ENCODE peak calls at places on chromosomes 3 and 15, in five cellular contexts. A is neuronal stem cell, W is mesendoderm, E is H9, N is H1. M is an unnamed sample.
A peak's percentile ranks its signal among the peaks of the same experiment; 100 is the strongest.

GRCh38 chr3:177378168-177378567 is 180.9 kb upstream of the TBL1XR1 start:
- DNase-seq in A (no peak), W (no peak), E (no peak), N (no peak), M (no peak)

GRCh38 chr15:45796433-45796832 is 161.6 kb downstream of the SQOR start:
- DNase-seq in A (no peak), W (no peak), E (no peak), N (no peak), M (no peak)

GRCh38 chr15:31079519-31079918 is 22.0 kb downstream of the TRPM1 start:
- DNase-seq in A (no peak), W (peak; percentile 98), E (peak; percentile 85), N (peak; percentile 73), M (peak; percentile 87)

GRCh38 chr15:66901336-66902100 is 163.9 kb upstream of the SMAD3 start:
- DNase-seq in A (no peak), W (peak; percentile 33), E (no peak), N (no peak), M (peak; percentile 68)

GRCh38 chr3:73432021-73432722 is 192.6 kb downstream of the PDZRN3 start:
- DNase-seq in A (peak; percentile 38), W (peak; percentile 69), E (no peak), N (no peak), M (peak; percentile 54)

GRCh38 chr3:184717608-184717995 is 5.7 kb upstream of the MAGEF1 start:
- DNase-seq in A (no peak), W (no peak), E (no peak), N (no peak), M (no peak)

GRCh38 chr3:29759443-29760033 is 478.7 kb downstream of the RBMS3 start:
- DNase-seq in A (peak; percentile 62), W (no peak), E (no peak), N (no peak), M (peak; percentile 21)

GRCh38 chr15:55741592-55742497 is 1.1 kb downstream of the PRTG start:
- DNase-seq in A (no peak), W (peak; percentile 67), E (peak; percentile 60), N (no peak), M (no peak)

GRCh38 chr15:92805080-92805708 is 94.9 kb upstream of the CHD2 start:
- DNase-seq in A (no peak), W (no peak), E (no peak), N (no peak), M (no peak)

GRCh38 chr15:76252249-76252648 is 59.0 kb downstream of the ETFA start:
- DNase-seq in A (no peak), W (peak; percentile 53), E (no peak), N (no peak), M (no peak)

GRCh38 chr3:25452185-25452584 is 24.1 kb downstream of the RARB start:
- DNase-seq in A (no peak), W (no peak), E (no peak), N (no peak), M (no peak)

GRCh38 chr15:83092309-83092976 is 15.0 kb upstream of the TM6SF1 start:
- DNase-seq in A (no peak), W (no peak), E (no peak), N (no peak), M (peak; percentile 77)

GRCh38 chr3:3305087-3305486 is 125.6 kb upstream of the CRBN start:
- DNase-seq in A (no peak), W (no peak), E (no peak), N (no peak), M (no peak)

GRCh38 chr3:25547103-25547502 is 117.6 kb downstream of the TOP2B start:
- DNase-seq in A (no peak), W (no peak), E (no peak), N (no peak), M (no peak)

GRCh38 chr3:43217633-43218032 is 68.7 kb upstream of the SNRK start:
- DNase-seq in A (no peak), W (no peak), E (no peak), N (no peak), M (peak; percentile 52)

GRCh38 chr3:155441026-155441425 is 147.5 kb upstream of the STRIT1 start:
- DNase-seq in A (no peak), W (no peak), E (no peak), N (no peak), M (no peak)

GRCh38 chr3:34886443-34886842 is 752.9 kb upstream of the ARPP21 start:
- DNase-seq in A (no peak), W (no peak), E (no peak), N (no peak), M (no peak)

GRCh38 chr3:20574746-20575145 is 388.7 kb upstream of the SGO1 start:
- DNase-seq in A (no peak), W (no peak), E (no peak), N (no peak), M (peak; percentile 81)

GRCh38 chr3:71658131-71658530 is 67.1 kb downstream of the EIF4E3 start:
- DNase-seq in A (no peak), W (no peak), E (no peak), N (no peak), M (peak; percentile 26)

GRCh38 chr15:60555291-60555690 is 76.3 kb upstream of the ICE2 start:
- DNase-seq in A (no peak), W (no peak), E (no peak), N (no peak), M (no peak)

GRCh38 chr3:171393032-171393744 is 67.0 kb downstream of the TNIK start:
- DNase-seq in A (no peak), W (peak; percentile 83), E (peak; percentile 34), N (peak; percentile 19), M (peak; percentile 58)

GRCh38 chr15:62469478-62469873 is 304.4 kb upstream of the C2CD4B start:
- DNase-seq in A (no peak), W (no peak), E (no peak), N (no peak), M (peak; percentile 47)
- H2BK120ac ChIP-seq in A (no peak overlapping the region), W (no peak overlapping the region), E (no peak overlapping the region), N (no peak overlapping the region), M (peak overlapping the region; percentile 92)

DNA sequence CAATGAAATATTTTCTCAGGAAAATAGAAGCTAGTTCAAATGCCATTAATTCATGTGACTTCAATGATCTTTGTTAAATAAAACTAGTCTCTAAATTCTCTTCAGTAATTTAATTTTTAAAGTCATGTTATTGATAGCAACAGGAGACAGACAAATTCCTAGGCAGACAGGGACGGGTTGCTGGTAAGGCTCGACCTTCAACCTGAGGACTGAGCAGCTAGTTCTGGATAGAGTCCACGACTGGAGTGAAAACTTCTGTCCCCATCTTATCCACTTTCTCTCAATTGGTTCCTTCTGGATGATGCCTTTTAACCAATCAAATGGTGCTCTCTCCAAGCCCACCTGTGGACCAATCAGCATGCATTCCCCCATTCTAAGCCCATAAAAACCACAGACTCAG is 43.8 kb upstream of the C2CD4B start:
- DNase-seq in A (no peak), W (no peak), E (no peak), N (no peak), M (no peak)
- H2BK120ac ChIP-seq in A (no peak overlapping the region), W (no peak overlapping the region), E (no peak overlapping the region), N (no peak overlapping the region), M (no peak overlapping the region)

DNA sequence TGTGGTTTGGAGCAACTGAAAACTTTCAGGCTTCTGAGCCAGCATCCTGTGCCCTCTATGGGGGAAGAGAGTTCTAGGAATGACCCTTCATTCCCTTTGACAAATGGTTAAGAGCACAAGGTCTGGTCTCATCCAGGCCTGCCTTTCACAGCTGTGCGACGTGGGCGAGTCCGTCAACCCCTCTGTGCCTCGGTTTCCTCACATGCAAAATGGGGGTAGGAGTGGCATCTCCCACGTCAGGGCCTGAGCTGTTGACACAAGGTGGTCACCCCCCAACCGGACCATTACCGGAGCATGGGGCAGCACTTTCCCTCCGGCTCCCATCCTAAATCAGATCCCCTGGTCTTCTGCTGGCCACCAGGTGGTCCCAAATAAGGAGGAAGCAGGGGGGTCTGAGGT is 70.4 kb downstream of the ATP2B2 start:
- DNase-seq in A (no peak), W (no peak), E (no peak), N (no peak), M (no peak)
- H2BK120ac ChIP-seq in A (no peak overlapping the region), W (no peak overlapping the region), E (no peak overlapping the region), N (no peak overlapping the region), M (no peak overlapping the region)

DNA sequence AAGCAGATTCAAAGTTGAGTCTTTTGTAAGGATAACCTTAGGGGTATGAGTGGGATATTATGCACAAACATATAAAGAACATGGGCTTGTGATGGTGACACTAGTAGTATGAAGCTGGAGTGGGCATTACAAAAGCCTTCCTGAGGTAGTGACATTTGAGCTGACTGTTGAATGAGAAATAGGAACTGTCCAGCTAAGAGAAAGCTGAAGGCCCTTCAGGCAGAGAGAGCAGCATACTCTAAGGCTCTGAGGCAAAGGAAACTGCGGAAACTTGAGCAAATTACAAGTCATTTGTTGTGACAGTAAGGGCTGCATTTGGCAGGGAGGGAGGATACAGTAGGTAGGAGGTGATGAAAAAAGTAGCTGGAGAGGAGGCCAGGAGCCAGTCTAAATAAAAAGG is 190.7 kb upstream of the CD96 start:
- DNase-seq in A (no peak), W (no peak), E (no peak), N (no peak), M (peak; percentile 5)
- H2BK120ac ChIP-seq in A (no peak overlapping the region), W (no peak overlapping the region), E (no peak overlapping the region), N (no peak overlapping the region), M (no peak overlapping the region)